ENCODE peak calls at places on chromosomes 7 and 10, in five cellular contexts. G, M, F, I and E are unnamed samples.

GRCh38 chr7:147472556-147472955 is 1118.0 kb upstream of the C7orf33 start:
- DNase-seq in I (no peak), F (no peak), M (no peak), G (no peak), E (no peak)

GRCh38 chr7:111540199-111540815 is 22.0 kb downstream of the IMMP2L start:
- DNase-seq in M (no peak), G (no peak), F (no peak), I (no peak), E (no peak)

GRCh38 chr7:1093916-1094508 is 6.1 kb downstream of the GPER1 start:
- DNase-seq in I (no peak), M (no peak), F (no peak), G (no peak), E (no peak)

GRCh38 chr7:102978280-102978679 is 65.5 kb downstream of the LRRC17 start:
- DNase-seq in F (no peak), I (no peak), G (peak), M (no peak), E (no peak)

GRCh38 chr7:45984386-45985295 is 63.6 kb upstream of the IGFBP3 start:
- DNase-seq in I (no peak), G (peak), M (no peak), F (no peak), E (no peak)

GRCh38 chr10:51092402-51092801 is 18.1 kb downstream of the PRKG1 start:
- DNase-seq in G (no peak), F (peak), I (no peak), M (peak), E (no peak)

GRCh38 chr10:15745748-15746147 is 26.0 kb upstream of the ITGA8 start:
- DNase-seq in I (no peak), F (no peak), M (no peak), G (no peak), E (no peak)

GRCh38 chr7:74542558-74543117 is 88.9 kb downstream of the GTF2IRD1 start:
- DNase-seq in F (peak), I (no peak), M (peak), G (no peak), E (peak)

GRCh38 chr7:58086461-58086860 is 636.5 kb downstream of the ZNF716 start:
- DNase-seq in G (no peak), M (peak), I (no peak), F (no peak), E (no peak)

GRCh38 chr10:119919823-119920222 is 27.3 kb downstream of the SEC23IP start:
- DNase-seq in I (no peak), M (no peak), G (no peak), F (no peak), E (no peak)

GRCh38 chr10:77325233-77325537 is 312.4 kb downstream of the KCNMA1 start:
- DNase-seq in I (no peak), F (no peak), G (no peak), M (no peak), E (peak)

GRCh38 chr10:115659616-115660015 is 566.5 kb downstream of the ATRNL1 start:
- DNase-seq in I (no peak), F (no peak), M (no peak), G (no peak), E (no peak)

GRCh38 chr10:90751107-90751997 is 106.5 kb downstream of the HTR7 start:
- DNase-seq in F (no peak), G (peak), M (no peak), I (peak), E (no peak)

GRCh38 chr10:85602306-85602705 is 764.3 kb downstream of the GRID1 start:
- DNase-seq in I (no peak), F (no peak), G (no peak), M (no peak), E (no peak)

GRCh38 chr10:75438275-75438674 is 6.9 kb downstream of the LRMDA start:
- DNase-seq in F (no peak), M (no peak), G (no peak), I (no peak), E (no peak)

GRCh38 chr7:99404235-99404976 is 4.0 kb downstream of the PDAP1 start:
- DNase-seq in F (no peak), M (no peak), I (no peak), G (peak), E (no peak)

GRCh38 chr10:79335470-79336235 is 11.6 kb upstream of the PPIF start:
- DNase-seq in F (peak), M (peak), I (no peak), G (no peak), E (no peak)

GRCh38 chr10:1398626-1399410 is 338.5 kb downstream of the ADARB2 start:
- DNase-seq in M (no peak), G (no peak), F (no peak), I (peak), E (no peak)

GRCh38 chr10:119616879-119617580 is 20.3 kb upstream of the TIAL1 start:
- DNase-seq in F (no peak), G (peak), I (no peak), M (no peak), E (no peak)

GRCh38 chr10:34911661-34912205 is 96.6 kb upstream of the PARD3 start:
- DNase-seq in G (no peak), F (no peak), M (no peak), I (no peak), E (no peak)